ENCODE peak calls at places on chromosome 11, in eight cellular contexts. One of them, this sample, is unnamed.
A peak's percentile ranks its signal among the peaks of the same experiment; 100 is the strongest.

GRCh38 chr11:117097567-117098268 is 510 bp downstream of the SIK3 start:
- DNase-seq in CD8-positive, alpha-beta T cell: peak; percentile 25
- DNase-seq in heart left ventricle: peak; percentile 38
- DNase-seq in MM.1S: peak; percentile 25
- DNase-seq in stimulated activated CD4-positive, alpha-beta T cell treated with anti-CD3 and anti-CD28 coated beads, Interleukin-1b, Interleukin-23, amount 100 ng/mL, for 48 hours: peak; percentile 21
- DNase-seq in non-pigmented ciliary epithelial cell: no peak
- DNase-seq in Daoy: peak; percentile 39
- DNase-seq in HTR-8/SVneo: peak; percentile 32
- DNase-seq in this sample: no peak

GRCh38 chr11:29008481-29008880 is 900.3 kb downstream of the METTL15 start:
- DNase-seq in CD8-positive, alpha-beta T cell: no peak
- DNase-seq in heart left ventricle: no peak
- DNase-seq in MM.1S: no peak
- DNase-seq in stimulated activated CD4-positive, alpha-beta T cell treated with anti-CD3 and anti-CD28 coated beads, Interleukin-1b, Interleukin-23, amount 100 ng/mL, for 48 hours: no peak
- DNase-seq in non-pigmented ciliary epithelial cell: no peak
- DNase-seq in Daoy: no peak
- DNase-seq in HTR-8/SVneo: no peak
- DNase-seq in this sample: no peak

GRCh38 chr11:93775289-93775688 is 8.8 kb upstream of the MED17 start:
- DNase-seq in CD8-positive, alpha-beta T cell: no peak
- DNase-seq in heart left ventricle: no peak
- DNase-seq in MM.1S: no peak
- DNase-seq in stimulated activated CD4-positive, alpha-beta T cell treated with anti-CD3 and anti-CD28 coated beads, Interleukin-1b, Interleukin-23, amount 100 ng/mL, for 48 hours: no peak
- DNase-seq in non-pigmented ciliary epithelial cell: no peak
- DNase-seq in Daoy: no peak
- DNase-seq in HTR-8/SVneo: no peak
- DNase-seq in this sample: no peak

GRCh38 chr11:11387906-11388305 is 34.9 kb upstream of the CSNK2A3 start:
- DNase-seq in CD8-positive, alpha-beta T cell: no peak
- DNase-seq in heart left ventricle: no peak
- DNase-seq in MM.1S: no peak
- DNase-seq in stimulated activated CD4-positive, alpha-beta T cell treated with anti-CD3 and anti-CD28 coated beads, Interleukin-1b, Interleukin-23, amount 100 ng/mL, for 48 hours: no peak
- DNase-seq in non-pigmented ciliary epithelial cell: no peak
- DNase-seq in Daoy: no peak
- DNase-seq in HTR-8/SVneo: no peak
- DNase-seq in this sample: no peak

GRCh38 chr11:16791494-16791961 is 53.1 kb downstream of the C11orf58 start:
- DNase-seq in CD8-positive, alpha-beta T cell: no peak
- DNase-seq in heart left ventricle: peak; percentile 68
- DNase-seq in MM.1S: no peak
- DNase-seq in stimulated activated CD4-positive, alpha-beta T cell treated with anti-CD3 and anti-CD28 coated beads, Interleukin-1b, Interleukin-23, amount 100 ng/mL, for 48 hours: no peak
- DNase-seq in non-pigmented ciliary epithelial cell: peak; percentile 92
- DNase-seq in Daoy: peak; percentile 88
- DNase-seq in HTR-8/SVneo: peak; percentile 83
- DNase-seq in this sample: no peak

GRCh38 chr11:2993000-2993330 is 836 bp upstream of the NAP1L4 start:
- DNase-seq in CD8-positive, alpha-beta T cell: no peak
- DNase-seq in heart left ventricle: no peak
- DNase-seq in MM.1S: peak; percentile 28
- DNase-seq in stimulated activated CD4-positive, alpha-beta T cell treated with anti-CD3 and anti-CD28 coated beads, Interleukin-1b, Interleukin-23, amount 100 ng/mL, for 48 hours: no peak
- DNase-seq in non-pigmented ciliary epithelial cell: no peak
- DNase-seq in Daoy: no peak
- DNase-seq in HTR-8/SVneo: no peak
- DNase-seq in this sample: no peak

GRCh38 chr11:59918494-59918893 is 19.7 kb upstream of the OOSP1 start:
- DNase-seq in CD8-positive, alpha-beta T cell: no peak
- DNase-seq in heart left ventricle: no peak
- DNase-seq in MM.1S: no peak
- DNase-seq in stimulated activated CD4-positive, alpha-beta T cell treated with anti-CD3 and anti-CD28 coated beads, Interleukin-1b, Interleukin-23, amount 100 ng/mL, for 48 hours: no peak
- DNase-seq in non-pigmented ciliary epithelial cell: no peak
- DNase-seq in Daoy: no peak
- DNase-seq in HTR-8/SVneo: no peak
- DNase-seq in this sample: no peak

GRCh38 chr11:8812438-8812837 is 98.6 kb upstream of the AKIP1 start:
- DNase-seq in CD8-positive, alpha-beta T cell: no peak
- DNase-seq in heart left ventricle: no peak
- DNase-seq in MM.1S: no peak
- DNase-seq in stimulated activated CD4-positive, alpha-beta T cell treated with anti-CD3 and anti-CD28 coated beads, Interleukin-1b, Interleukin-23, amount 100 ng/mL, for 48 hours: no peak
- DNase-seq in non-pigmented ciliary epithelial cell: no peak
- DNase-seq in Daoy: no peak
- DNase-seq in HTR-8/SVneo: no peak
- DNase-seq in this sample: no peak

GRCh38 chr11:24093410-24093809 is 403.4 kb upstream of the LUZP2 start:
- DNase-seq in CD8-positive, alpha-beta T cell: no peak
- DNase-seq in heart left ventricle: no peak
- DNase-seq in MM.1S: no peak
- DNase-seq in stimulated activated CD4-positive, alpha-beta T cell treated with anti-CD3 and anti-CD28 coated beads, Interleukin-1b, Interleukin-23, amount 100 ng/mL, for 48 hours: no peak
- DNase-seq in non-pigmented ciliary epithelial cell: no peak
- DNase-seq in Daoy: no peak
- DNase-seq in HTR-8/SVneo: no peak
- DNase-seq in this sample: no peak

GRCh38 chr11:120785576-120785975 is 238.3 kb upstream of the TBCEL start:
- DNase-seq in CD8-positive, alpha-beta T cell: no peak
- DNase-seq in heart left ventricle: no peak
- DNase-seq in MM.1S: no peak
- DNase-seq in stimulated activated CD4-positive, alpha-beta T cell treated with anti-CD3 and anti-CD28 coated beads, Interleukin-1b, Interleukin-23, amount 100 ng/mL, for 48 hours: no peak
- DNase-seq in non-pigmented ciliary epithelial cell: no peak
- DNase-seq in Daoy: no peak
- DNase-seq in HTR-8/SVneo: no peak
- DNase-seq in this sample: no peak

GRCh38 chr11:20337526-20338154 is 25.9 kb upstream of the HTATIP2 start:
- DNase-seq in CD8-positive, alpha-beta T cell: no peak
- DNase-seq in heart left ventricle: no peak
- DNase-seq in MM.1S: peak; percentile 57
- DNase-seq in stimulated activated CD4-positive, alpha-beta T cell treated with anti-CD3 and anti-CD28 coated beads, Interleukin-1b, Interleukin-23, amount 100 ng/mL, for 48 hours: no peak
- DNase-seq in non-pigmented ciliary epithelial cell: no peak
- DNase-seq in Daoy: peak; percentile 39
- DNase-seq in HTR-8/SVneo: peak; percentile 20
- DNase-seq in this sample: peak; percentile 48

GRCh38 chr11:119249671-119250010 is 43.5 kb downstream of the CBL start:
- DNase-seq in CD8-positive, alpha-beta T cell: no peak
- DNase-seq in heart left ventricle: no peak
- DNase-seq in MM.1S: no peak
- DNase-seq in stimulated activated CD4-positive, alpha-beta T cell treated with anti-CD3 and anti-CD28 coated beads, Interleukin-1b, Interleukin-23, amount 100 ng/mL, for 48 hours: no peak
- DNase-seq in non-pigmented ciliary epithelial cell: no peak
- DNase-seq in Daoy: peak; percentile 7
- DNase-seq in HTR-8/SVneo: no peak
- DNase-seq in this sample: no peak

GRCh38 chr11:33358150-33358831 is 101.1 kb downstream of the HIPK3 start:
- DNase-seq in CD8-positive, alpha-beta T cell: no peak
- DNase-seq in heart left ventricle: no peak
- DNase-seq in MM.1S: no peak
- DNase-seq in stimulated activated CD4-positive, alpha-beta T cell treated with anti-CD3 and anti-CD28 coated beads, Interleukin-1b, Interleukin-23, amount 100 ng/mL, for 48 hours: no peak
- DNase-seq in non-pigmented ciliary epithelial cell: no peak
- DNase-seq in Daoy: no peak
- DNase-seq in HTR-8/SVneo: no peak
- DNase-seq in this sample: no peak

GRCh38 chr11:5719703-5720495 is 16.3 kb upstream of the OR56B1 start:
- DNase-seq in CD8-positive, alpha-beta T cell: no peak
- DNase-seq in heart left ventricle: no peak
- DNase-seq in MM.1S: no peak
- DNase-seq in stimulated activated CD4-positive, alpha-beta T cell treated with anti-CD3 and anti-CD28 coated beads, Interleukin-1b, Interleukin-23, amount 100 ng/mL, for 48 hours: no peak
- DNase-seq in non-pigmented ciliary epithelial cell: no peak
- DNase-seq in Daoy: no peak
- DNase-seq in HTR-8/SVneo: no peak
- DNase-seq in this sample: no peak

GRCh38 chr11:64745523-64746328 is 1.8 kb upstream of the RASGRP2 start:
- DNase-seq in CD8-positive, alpha-beta T cell: peak; percentile 86
- DNase-seq in heart left ventricle: peak; percentile 97
- DNase-seq in MM.1S: no peak
- DNase-seq in stimulated activated CD4-positive, alpha-beta T cell treated with anti-CD3 and anti-CD28 coated beads, Interleukin-1b, Interleukin-23, amount 100 ng/mL, for 48 hours: peak; percentile 44
- DNase-seq in non-pigmented ciliary epithelial cell: peak; percentile 20
- DNase-seq in Daoy: peak; percentile 62
- DNase-seq in HTR-8/SVneo: no peak
- DNase-seq in this sample: no peak

GRCh38 chr11:66692871-66693331 is 15.2 kb upstream of the RBM4B start:
- DNase-seq in CD8-positive, alpha-beta T cell: no peak
- DNase-seq in heart left ventricle: no peak
- DNase-seq in MM.1S: no peak
- DNase-seq in stimulated activated CD4-positive, alpha-beta T cell treated with anti-CD3 and anti-CD28 coated beads, Interleukin-1b, Interleukin-23, amount 100 ng/mL, for 48 hours: no peak
- DNase-seq in non-pigmented ciliary epithelial cell: no peak
- DNase-seq in Daoy: no peak
- DNase-seq in HTR-8/SVneo: no peak
- DNase-seq in this sample: no peak

GRCh38 chr11:128874406-128874805 is 7.3 kb upstream of the KCNJ1 start:
- DNase-seq in CD8-positive, alpha-beta T cell: no peak
- DNase-seq in heart left ventricle: no peak
- DNase-seq in MM.1S: no peak
- DNase-seq in stimulated activated CD4-positive, alpha-beta T cell treated with anti-CD3 and anti-CD28 coated beads, Interleukin-1b, Interleukin-23, amount 100 ng/mL, for 48 hours: no peak
- DNase-seq in non-pigmented ciliary epithelial cell: peak; percentile 10
- DNase-seq in Daoy: peak; percentile 26
- DNase-seq in HTR-8/SVneo: no peak
- DNase-seq in this sample: no peak

GRCh38 chr11:45563801-45564200 is 101.6 kb downstream of the CHST1 start:
- DNase-seq in CD8-positive, alpha-beta T cell: no peak
- DNase-seq in heart left ventricle: no peak
- DNase-seq in MM.1S: no peak
- DNase-seq in stimulated activated CD4-positive, alpha-beta T cell treated with anti-CD3 and anti-CD28 coated beads, Interleukin-1b, Interleukin-23, amount 100 ng/mL, for 48 hours: no peak
- DNase-seq in non-pigmented ciliary epithelial cell: no peak
- DNase-seq in Daoy: peak; percentile 9
- DNase-seq in HTR-8/SVneo: no peak
- DNase-seq in this sample: no peak

GRCh38 chr11:68916439-68916838 is 12.7 kb downstream of the IGHMBP2 start:
- DNase-seq in CD8-positive, alpha-beta T cell: no peak
- DNase-seq in heart left ventricle: no peak
- DNase-seq in MM.1S: no peak
- DNase-seq in stimulated activated CD4-positive, alpha-beta T cell treated with anti-CD3 and anti-CD28 coated beads, Interleukin-1b, Interleukin-23, amount 100 ng/mL, for 48 hours: no peak
- DNase-seq in non-pigmented ciliary epithelial cell: no peak
- DNase-seq in Daoy: no peak
- DNase-seq in HTR-8/SVneo: no peak
- DNase-seq in this sample: no peak

GRCh38 chr11:104968365-104968855 is at the start of gene CASP4:
- DNase-seq in CD8-positive, alpha-beta T cell: no peak
- DNase-seq in heart left ventricle: no peak
- DNase-seq in MM.1S: peak; percentile 57
- DNase-seq in stimulated activated CD4-positive, alpha-beta T cell treated with anti-CD3 and anti-CD28 coated beads, Interleukin-1b, Interleukin-23, amount 100 ng/mL, for 48 hours: no peak
- DNase-seq in non-pigmented ciliary epithelial cell: peak; percentile 40
- DNase-seq in Daoy: peak; percentile 77
- DNase-seq in HTR-8/SVneo: peak; percentile 57
- DNase-seq in this sample: peak; percentile 31